ENCODE peak calls at places on chromosome 22, in ten cellular contexts. X is COR-L47; M is CD8-positive, alpha-beta T cell; T is anterior cingulate cortex; S is substantia nigra; O is HCEC 1CT; P is NCI-H446; C is left colon; E is activated naive CD4-positive, alpha-beta T cell; A is HFFc6. U is an unnamed sample.
A peak's percentile ranks its signal among the peaks of the same experiment; 100 is the strongest.

GRCh38 chr22:35683560-35683959 is 34.1 kb upstream of the APOL5 start:
- DNase-seq in X (no peak), M (no peak), T (no peak), S (no peak), O (no peak), P (no peak), C (no peak), E (no peak), A (no peak), U (no peak)

GRCh38 chr22:43572710-43573109 is 160.9 kb downstream of the MPPED1 start:
- DNase-seq in X (no peak), M (no peak), T (no peak), S (no peak), O (no peak), P (no peak), C (no peak), E (no peak), A (no peak), U (no peak)

GRCh38 chr22:48309115-48309705 is 1518.5 kb downstream of the BRD1 start:
- DNase-seq in X (no peak), M (no peak), T (no peak), S (no peak), O (no peak), P (no peak), C (no peak), E (no peak), A (no peak), U (no peak)

GRCh38 chr22:34800265-34800664 is 265.7 kb upstream of the ISX start:
- DNase-seq in X (no peak), M (no peak), T (no peak), S (no peak), O (no peak), P (peak; percentile 55), C (no peak), E (no peak), A (no peak), U (no peak)

GRCh38 chr22:46652081-46652929 is 32.1 kb downstream of the GRAMD4 start:
- DNase-seq in X (no peak), M (no peak), T (no peak), S (no peak), O (peak; percentile 12), P (no peak), C (peak; percentile 49), E (no peak), A (no peak), U (no peak)

GRCh38 chr22:36350751-36351594 is 36.8 kb downstream of the MYH9 start:
- DNase-seq in X (no peak), M (peak; percentile 44), T (no peak), S (no peak), O (peak; percentile 63), P (no peak), C (no peak), E (no peak), A (peak; percentile 67), U (no peak)

GRCh38 chr22:42419328-42419881 is 12.8 kb downstream of the NFAM1 start:
- DNase-seq in X (no peak), M (no peak), T (no peak), S (no peak), O (no peak), P (no peak), C (peak; percentile 23), E (no peak), A (no peak), U (peak; percentile 48)

GRCh38 chr22:47043835-47044721 is 281.6 kb downstream of the TBC1D22A start:
- DNase-seq in X (peak; percentile 10), M (no peak), T (no peak), S (no peak), O (peak; percentile 20), P (peak; percentile 7), C (peak; percentile 77), E (no peak), A (no peak), U (no peak)

U was measured in ecto neural progenitor cell.